ENCODE peak calls at places on chromosomes 13 and 19, in five cellular contexts. One of them, this sample, is unnamed.

GRCh38 chr13:51614350-51614786 is 30.1 kb downstream of the WDFY2 start:
- DNase-seq in hippocampal formation: peak
- DNase-seq in activated CD8-positive, alpha-beta memory T cell treated with anti-CD3 and anti-CD28 coated beads for 48 hours: peak
- DNase-seq in posterior vena cava: no peak
- DNase-seq in left colon: peak
- DNase-seq in this sample: no peak

GRCh38 chr19:4301590-4302237 is 475 bp downstream of the TMIGD2 start:
- DNase-seq in hippocampal formation: no peak
- DNase-seq in left colon: no peak
- DNase-seq in activated CD8-positive, alpha-beta memory T cell treated with anti-CD3 and anti-CD28 coated beads for 48 hours: no peak
- DNase-seq in posterior vena cava: no peak
- DNase-seq in this sample: no peak

GRCh38 chr19:288911-289310 is 2.3 kb downstream of the PLPP2 start:
- DNase-seq in posterior vena cava: no peak
- DNase-seq in hippocampal formation: no peak
- DNase-seq in left colon: no peak
- DNase-seq in activated CD8-positive, alpha-beta memory T cell treated with anti-CD3 and anti-CD28 coated beads for 48 hours: no peak
- DNase-seq in this sample: no peak

GRCh38 chr19:9148687-9149086 is 8.5 kb downstream of the ZNF317 start:
- DNase-seq in left colon: no peak
- DNase-seq in activated CD8-positive, alpha-beta memory T cell treated with anti-CD3 and anti-CD28 coated beads for 48 hours: no peak
- DNase-seq in posterior vena cava: no peak
- DNase-seq in hippocampal formation: no peak
- DNase-seq in this sample: no peak

GRCh38 chr19:12788025-12788681 is 3.1 kb upstream of the JUNB start:
- DNase-seq in activated CD8-positive, alpha-beta memory T cell treated with anti-CD3 and anti-CD28 coated beads for 48 hours: no peak
- DNase-seq in posterior vena cava: no peak
- DNase-seq in hippocampal formation: no peak
- DNase-seq in left colon: no peak
- DNase-seq in this sample: no peak

GRCh38 chr19:33678796-33679195 is 57.0 kb downstream of the CHST8 start:
- DNase-seq in activated CD8-positive, alpha-beta memory T cell treated with anti-CD3 and anti-CD28 coated beads for 48 hours: no peak
- DNase-seq in left colon: no peak
- DNase-seq in posterior vena cava: peak
- DNase-seq in hippocampal formation: peak
- DNase-seq in this sample: no peak

GRCh38 chr13:92716749-92717148 is 509.9 kb upstream of the GPC6 start:
- DNase-seq in left colon: no peak
- DNase-seq in activated CD8-positive, alpha-beta memory T cell treated with anti-CD3 and anti-CD28 coated beads for 48 hours: no peak
- DNase-seq in posterior vena cava: no peak
- DNase-seq in hippocampal formation: no peak
- DNase-seq in this sample: no peak

GRCh38 chr13:109348514-109349340 is 437.7 kb downstream of the IRS2 start:
- DNase-seq in hippocampal formation: no peak
- DNase-seq in activated CD8-positive, alpha-beta memory T cell treated with anti-CD3 and anti-CD28 coated beads for 48 hours: no peak
- DNase-seq in posterior vena cava: no peak
- DNase-seq in left colon: no peak
- DNase-seq in this sample: no peak

GRCh38 chr13:38648912-38649311 is 38.0 kb upstream of the FREM2 start:
- DNase-seq in posterior vena cava: no peak
- DNase-seq in activated CD8-positive, alpha-beta memory T cell treated with anti-CD3 and anti-CD28 coated beads for 48 hours: no peak
- DNase-seq in left colon: no peak
- DNase-seq in hippocampal formation: no peak
- DNase-seq in this sample: no peak

GRCh38 chr19:1953037-1953436 is 12.1 kb downstream of the CSNK1G2 start:
- DNase-seq in hippocampal formation: no peak
- DNase-seq in left colon: no peak
- DNase-seq in activated CD8-positive, alpha-beta memory T cell treated with anti-CD3 and anti-CD28 coated beads for 48 hours: no peak
- DNase-seq in posterior vena cava: no peak
- DNase-seq in this sample: no peak

GRCh38 chr13:30119476-30119875 is 187.9 kb downstream of the KATNAL1 start:
- DNase-seq in posterior vena cava: no peak
- DNase-seq in left colon: no peak
- DNase-seq in activated CD8-positive, alpha-beta memory T cell treated with anti-CD3 and anti-CD28 coated beads for 48 hours: no peak
- DNase-seq in hippocampal formation: no peak
- DNase-seq in this sample: peak

GRCh38 chr19:3986260-3987041 is 1.2 kb upstream of the EEF2 start:
- DNase-seq in hippocampal formation: peak
- DNase-seq in posterior vena cava: no peak
- DNase-seq in activated CD8-positive, alpha-beta memory T cell treated with anti-CD3 and anti-CD28 coated beads for 48 hours: no peak
- DNase-seq in left colon: peak
- DNase-seq in this sample: peak

GRCh38 chr19:3193256-3194062 is 7.7 kb downstream of the NCLN start:
- DNase-seq in posterior vena cava: no peak
- DNase-seq in left colon: no peak
- DNase-seq in activated CD8-positive, alpha-beta memory T cell treated with anti-CD3 and anti-CD28 coated beads for 48 hours: no peak
- DNase-seq in hippocampal formation: no peak
- DNase-seq in this sample: no peak

GRCh38 chr19:3097442-3097871 is 3.3 kb downstream of the GNA11 start:
- DNase-seq in hippocampal formation: no peak
- DNase-seq in activated CD8-positive, alpha-beta memory T cell treated with anti-CD3 and anti-CD28 coated beads for 48 hours: no peak
- DNase-seq in posterior vena cava: no peak
- DNase-seq in left colon: peak
- DNase-seq in this sample: no peak

GRCh38 chr19:2046046-2046907 is 4.8 kb downstream of the MKNK2 start:
- DNase-seq in posterior vena cava: no peak
- DNase-seq in activated CD8-positive, alpha-beta memory T cell treated with anti-CD3 and anti-CD28 coated beads for 48 hours: no peak
- DNase-seq in left colon: no peak
- DNase-seq in hippocampal formation: no peak
- DNase-seq in this sample: no peak

GRCh38 chr19:45934551-45935230 is 20.1 kb upstream of the NANOS2 start:
- DNase-seq in activated CD8-positive, alpha-beta memory T cell treated with anti-CD3 and anti-CD28 coated beads for 48 hours: no peak
- DNase-seq in posterior vena cava: no peak
- DNase-seq in hippocampal formation: no peak
- DNase-seq in left colon: no peak
- DNase-seq in this sample: no peak

GRCh38 chr13:106493569-106493968 is 41.9 kb downstream of the EFNB2 start:
- DNase-seq in posterior vena cava: no peak
- DNase-seq in activated CD8-positive, alpha-beta memory T cell treated with anti-CD3 and anti-CD28 coated beads for 48 hours: no peak
- DNase-seq in left colon: no peak
- DNase-seq in hippocampal formation: peak
- DNase-seq in this sample: peak

GRCh38 chr13:41561179-41561578 is 103.8 kb downstream of the RGCC start:
- DNase-seq in left colon: no peak
- DNase-seq in hippocampal formation: no peak
- DNase-seq in posterior vena cava: no peak
- DNase-seq in activated CD8-positive, alpha-beta memory T cell treated with anti-CD3 and anti-CD28 coated beads for 48 hours: no peak
- DNase-seq in this sample: no peak

GRCh38 chr19:40797166-40797962 is 1.6 kb upstream of the EGLN2 start:
- DNase-seq in activated CD8-positive, alpha-beta memory T cell treated with anti-CD3 and anti-CD28 coated beads for 48 hours: no peak
- DNase-seq in posterior vena cava: no peak
- DNase-seq in left colon: no peak
- DNase-seq in hippocampal formation: no peak
- DNase-seq in this sample: no peak

GRCh38 chr19:34259367-34259865 is 5.1 kb downstream of the GARRE1 start:
- DNase-seq in hippocampal formation: no peak
- DNase-seq in activated CD8-positive, alpha-beta memory T cell treated with anti-CD3 and anti-CD28 coated beads for 48 hours: no peak
- DNase-seq in posterior vena cava: no peak
- DNase-seq in left colon: no peak
- DNase-seq in this sample: no peak

GRCh38 chr19:15292847-15293582 is 39.3 kb downstream of the BRD4 start:
- DNase-seq in hippocampal formation: no peak
- DNase-seq in left colon: no peak
- DNase-seq in activated CD8-positive, alpha-beta memory T cell treated with anti-CD3 and anti-CD28 coated beads for 48 hours: no peak
- DNase-seq in posterior vena cava: no peak
- DNase-seq in this sample: no peak

GRCh38 chr19:40661616-40662015 is 28.8 kb downstream of the NUMBL start:
- DNase-seq in hippocampal formation: no peak
- DNase-seq in left colon: no peak
- DNase-seq in activated CD8-positive, alpha-beta memory T cell treated with anti-CD3 and anti-CD28 coated beads for 48 hours: no peak
- DNase-seq in posterior vena cava: no peak
- DNase-seq in this sample: no peak

GRCh38 chr13:39394811-39395685 is 207.9 kb downstream of the LHFPL6 start:
- DNase-seq in left colon: no peak
- DNase-seq in posterior vena cava: no peak
- DNase-seq in hippocampal formation: no peak
- DNase-seq in activated CD8-positive, alpha-beta memory T cell treated with anti-CD3 and anti-CD28 coated beads for 48 hours: no peak
- DNase-seq in this sample: no peak

GRCh38 chr13:27194895-27195764 is 23.5 kb upstream of the USP12 start:
- DNase-seq in left colon: no peak
- DNase-seq in activated CD8-positive, alpha-beta memory T cell treated with anti-CD3 and anti-CD28 coated beads for 48 hours: no peak
- DNase-seq in posterior vena cava: no peak
- DNase-seq in hippocampal formation: no peak
- DNase-seq in this sample: no peak

GRCh38 chr13:75217949-75218348 is 264.0 kb downstream of the TBC1D4 start:
- DNase-seq in left colon: no peak
- DNase-seq in posterior vena cava: no peak
- DNase-seq in activated CD8-positive, alpha-beta memory T cell treated with anti-CD3 and anti-CD28 coated beads for 48 hours: no peak
- DNase-seq in hippocampal formation: no peak
- DNase-seq in this sample: no peak

GRCh38 chr13:50892162-50892944 is 17.2 kb upstream of the RNASEH2B start:
- DNase-seq in activated CD8-positive, alpha-beta memory T cell treated with anti-CD3 and anti-CD28 coated beads for 48 hours: no peak
- DNase-seq in hippocampal formation: no peak
- DNase-seq in posterior vena cava: no peak
- DNase-seq in left colon: no peak
- DNase-seq in this sample: peak

GRCh38 chr13:52097197-52097596 is 31.7 kb downstream of the NEK5 start:
- DNase-seq in activated CD8-positive, alpha-beta memory T cell treated with anti-CD3 and anti-CD28 coated beads for 48 hours: no peak
- DNase-seq in left colon: no peak
- DNase-seq in hippocampal formation: no peak
- DNase-seq in posterior vena cava: no peak
- DNase-seq in this sample: no peak

GRCh38 chr19:13060964-13061927 is 41.4 kb downstream of the LYL1 start:
- DNase-seq in left colon: peak
- DNase-seq in activated CD8-positive, alpha-beta memory T cell treated with anti-CD3 and anti-CD28 coated beads for 48 hours: peak
- DNase-seq in posterior vena cava: peak
- DNase-seq in hippocampal formation: peak
- DNase-seq in this sample: peak

GRCh38 chr13:30529085-30529815 is 63.5 kb upstream of the HMGB1 start:
- DNase-seq in activated CD8-positive, alpha-beta memory T cell treated with anti-CD3 and anti-CD28 coated beads for 48 hours: no peak
- DNase-seq in left colon: no peak
- DNase-seq in hippocampal formation: no peak
- DNase-seq in posterior vena cava: no peak
- DNase-seq in this sample: no peak

GRCh38 chr19:55179570-55180484 is at the start of gene SYT5:
- DNase-seq in hippocampal formation: no peak
- DNase-seq in left colon: no peak
- DNase-seq in posterior vena cava: no peak
- DNase-seq in activated CD8-positive, alpha-beta memory T cell treated with anti-CD3 and anti-CD28 coated beads for 48 hours: no peak
- DNase-seq in this sample: peak

GRCh38 chr19:46466536-46467199 is 4.7 kb downstream of the PNMA8A start:
- DNase-seq in posterior vena cava: no peak
- DNase-seq in left colon: no peak
- DNase-seq in hippocampal formation: no peak
- DNase-seq in activated CD8-positive, alpha-beta memory T cell treated with anti-CD3 and anti-CD28 coated beads for 48 hours: no peak
- DNase-seq in this sample: no peak

GRCh38 chr19:55594996-55595530 is 4.3 kb downstream of the FIZ1 start:
- DNase-seq in posterior vena cava: no peak
- DNase-seq in hippocampal formation: no peak
- DNase-seq in activated CD8-positive, alpha-beta memory T cell treated with anti-CD3 and anti-CD28 coated beads for 48 hours: no peak
- DNase-seq in left colon: no peak
- DNase-seq in this sample: no peak

GRCh38 chr13:79749985-79750551 is 269.1 kb downstream of the NDFIP2 start:
- DNase-seq in activated CD8-positive, alpha-beta memory T cell treated with anti-CD3 and anti-CD28 coated beads for 48 hours: no peak
- DNase-seq in posterior vena cava: no peak
- DNase-seq in hippocampal formation: no peak
- DNase-seq in left colon: peak
- DNase-seq in this sample: no peak

GRCh38 chr13:37753776-37754175 is 115.8 kb downstream of the TRPC4 start:
- DNase-seq in activated CD8-positive, alpha-beta memory T cell treated with anti-CD3 and anti-CD28 coated beads for 48 hours: no peak
- DNase-seq in posterior vena cava: no peak
- DNase-seq in left colon: no peak
- DNase-seq in hippocampal formation: no peak
- DNase-seq in this sample: no peak

GRCh38 chr13:111095031-111095840 is 19.9 kb upstream of the ARHGEF7 start:
- DNase-seq in posterior vena cava: no peak
- DNase-seq in hippocampal formation: no peak
- DNase-seq in left colon: no peak
- DNase-seq in activated CD8-positive, alpha-beta memory T cell treated with anti-CD3 and anti-CD28 coated beads for 48 hours: no peak
- DNase-seq in this sample: no peak

GRCh38 chr13:41827507-41828213 is 133.2 kb downstream of the VWA8 start:
- DNase-seq in activated CD8-positive, alpha-beta memory T cell treated with anti-CD3 and anti-CD28 coated beads for 48 hours: no peak
- DNase-seq in posterior vena cava: no peak
- DNase-seq in hippocampal formation: no peak
- DNase-seq in left colon: no peak
- DNase-seq in this sample: no peak

GRCh38 chr19:6199240-6199983 is 63.9 kb downstream of the ACSBG2 start:
- DNase-seq in activated CD8-positive, alpha-beta memory T cell treated with anti-CD3 and anti-CD28 coated beads for 48 hours: peak
- DNase-seq in posterior vena cava: peak
- DNase-seq in hippocampal formation: peak
- DNase-seq in left colon: peak
- DNase-seq in this sample: peak